ENCODE peak calls at places on chromosomes 6 and 20, in eight cellular contexts. G, V, S, M, W, Q, I and U are unnamed samples.

GRCh38 chr20:8837396-8837795 is 231.5 kb upstream of the PLCB4 start:
- DNase-seq in G (peak; percentile 14), V (peak; percentile 54), S (peak; percentile 71), M (peak; percentile 79), W (no peak), Q (no peak), I (no peak), U (peak; percentile 65)

GRCh38 chr6:17583811-17584210 is 16.3 kb upstream of the FAM8A1 start:
- DNase-seq in G (peak; percentile 15), V (peak; percentile 19), S (peak; percentile 64), M (peak; percentile 66), W (no peak), Q (no peak), I (no peak), U (peak; percentile 52)

GRCh38 chr20:9739991-9740390 is 98.9 kb downstream of the PAK5 start:
- DNase-seq in G (no peak), V (no peak), S (no peak), M (no peak), W (no peak), Q (no peak), I (no peak), U (no peak)

GRCh38 chr20:48586728-48587127 is 241.1 kb downstream of the PREX1 start:
- DNase-seq in G (no peak), V (no peak), S (no peak), M (no peak), W (no peak), Q (peak; percentile 32), I (peak; percentile 44), U (no peak)

GRCh38 chr20:63530788-63531160 is 6.4 kb downstream of the PTK6 start:
- DNase-seq in G (no peak), V (no peak), S (no peak), M (no peak), W (no peak), Q (peak; percentile 53), I (no peak), U (no peak)

GRCh38 chr6:22043284-22043962 is 253.4 kb downstream of the PRL start:
- DNase-seq in G (no peak), V (no peak), S (peak; percentile 36), M (no peak), W (no peak), Q (no peak), I (no peak), U (no peak)

GRCh38 chr6:166005401-166005845 is 162.2 kb downstream of the TBXT start:
- DNase-seq in G (no peak), V (no peak), S (peak; percentile 74), M (peak; percentile 71), W (peak; percentile 37), Q (no peak), I (no peak), U (peak; percentile 47)

GRCh38 chr6:47111685-47112084 is 69.6 kb upstream of the ADGRF1 start:
- DNase-seq in G (no peak), V (peak; percentile 77), S (no peak), M (peak; percentile 97), W (peak; percentile 21), Q (no peak), I (no peak), U (peak; percentile 69)

GRCh38 chr6:127102299-127102698 is 16.2 kb upstream of the RSPO3 start:
- DNase-seq in G (no peak), V (peak; percentile 56), S (peak; percentile 88), M (peak; percentile 91), W (no peak), Q (no peak), I (no peak), U (peak; percentile 94)

GRCh38 chr20:36606171-36607116 is 865 bp downstream of the RAB5IF start:
- DNase-seq in G (no peak), V (no peak), S (peak; percentile 59), M (peak; percentile 51), W (no peak), Q (peak; percentile 35), I (no peak), U (peak; percentile 58)

GRCh38 chr20:62370807-62371587 is 3.9 kb upstream of the LAMA5 start:
- DNase-seq in G (no peak), V (no peak), S (no peak), M (no peak), W (no peak), Q (peak; percentile 49), I (no peak), U (no peak)

GRCh38 chr20:4869290-4870193 is 131.8 kb downstream of the SLC23A2 start:
- DNase-seq in G (no peak), V (peak; percentile 32), S (no peak), M (peak; percentile 9), W (no peak), Q (no peak), I (no peak), U (peak; percentile 70)

GRCh38 chr6:76684881-76685280 is 612.4 kb upstream of the IMPG1 start:
- DNase-seq in G (no peak), V (no peak), S (peak; percentile 18), M (peak; percentile 65), W (no peak), Q (no peak), I (no peak), U (peak; percentile 8)

GRCh38 chr6:134686071-134686470 is 263.8 kb downstream of the ALDH8A1 start:
- DNase-seq in G (no peak), V (peak; percentile 40), S (no peak), M (no peak), W (no peak), Q (no peak), I (no peak), U (no peak)

GRCh38 chr6:31113861-31114539 is 600 bp upstream of the PSORS1C1 start:
- DNase-seq in G (peak; percentile 32), V (no peak), S (peak; percentile 37), M (peak; percentile 53), W (no peak), Q (no peak), I (no peak), U (no peak)

GRCh38 chr20:13425401-13425800 is 204.3 kb downstream of the ISM1 start:
- DNase-seq in G (no peak), V (no peak), S (no peak), M (no peak), W (no peak), Q (no peak), I (no peak), U (no peak)

GRCh38 chr20:41617059-41617921 is 887 bp downstream of the CHD6 start:
- DNase-seq in G (peak; percentile 72), V (peak; percentile 43), S (peak; percentile 44), M (peak; percentile 49), W (no peak), Q (no peak), I (no peak), U (peak; percentile 36)

GRCh38 chr20:46767127-46767761 is 57.8 kb downstream of the SLC2A10 start:
- DNase-seq in G (peak; percentile 78), V (peak; percentile 25), S (peak; percentile 48), M (peak; percentile 64), W (peak; percentile 55), Q (peak; percentile 50), I (no peak), U (peak; percentile 52)

GRCh38 chr20:51350941-51351631 is 191.4 kb downstream of the NFATC2 start:
- DNase-seq in G (no peak), V (peak; percentile 43), S (peak; percentile 70), M (peak; percentile 91), W (no peak), Q (no peak), I (no peak), U (peak; percentile 86)

GRCh38 chr6:132962936-132963579 is 148.7 kb downstream of the RPS12 start:
- DNase-seq in G (peak; percentile 34), V (peak; percentile 53), S (peak; percentile 68), M (peak; percentile 83), W (peak; percentile 85), Q (peak; percentile 75), I (peak; percentile 69), U (peak; percentile 52)

GRCh38 chr6:101080597-101080996 is 199.5 kb upstream of the ASCC3 start:
- DNase-seq in G (peak; percentile 20), V (peak; percentile 16), S (peak; percentile 66), M (peak; percentile 56), W (no peak), Q (no peak), I (no peak), U (peak; percentile 90)

GRCh38 chr6:86581833-86582232 is 355.5 kb upstream of the HTR1E start:
- DNase-seq in G (no peak), V (no peak), S (no peak), M (no peak), W (no peak), Q (no peak), I (no peak), U (no peak)

GRCh38 chr6:14734416-14735340 is 511.2 kb upstream of the JARID2 start:
- DNase-seq in G (no peak), V (peak; percentile 42), S (peak; percentile 75), M (peak; percentile 74), W (no peak), Q (no peak), I (no peak), U (peak; percentile 80)

GRCh38 chr20:325889-326644 is 715 bp downstream of the SOX12 start:
- DNase-seq in G (no peak), V (peak; percentile 23), S (peak; percentile 65), M (peak; percentile 80), W (peak; percentile 75), Q (peak; percentile 60), I (peak; percentile 72), U (peak; percentile 63)

GRCh38 chr6:12506211-12506610 is 210.4 kb upstream of the PHACTR1 start:
- DNase-seq in G (no peak), V (no peak), S (no peak), M (no peak), W (no peak), Q (no peak), I (no peak), U (no peak)

GRCh38 chr20:40763646-40764295 is 74.7 kb upstream of the MAFB start:
- DNase-seq in G (no peak), V (no peak), S (no peak), M (no peak), W (no peak), Q (no peak), I (no peak), U (peak; percentile 3)

GRCh38 chr6:13494137-13494536 is 6.7 kb upstream of the GFOD1 start:
- DNase-seq in G (no peak), V (no peak), S (no peak), M (peak; percentile 28), W (no peak), Q (no peak), I (no peak), U (peak; percentile 52)

GRCh38 chr6:168407842-168408241 is 33.1 kb upstream of the SMOC2 start:
- DNase-seq in G (no peak), V (no peak), S (no peak), M (no peak), W (no peak), Q (no peak), I (no peak), U (no peak)